ENCODE peak calls at places on chromosomes 7 and 10, in six cellular contexts. One of them, this sample, is unnamed.

GRCh38 chr7:98771519-98772241 is 98.1 kb downstream of the TMEM130 start:
- DNase-seq in B cell: no peak
- DNase-seq in coronary artery: no peak
- DNase-seq in body of pancreas: no peak
- DNase-seq in CD8-positive, alpha-beta T cell: no peak
- DNase-seq in lower lobe of right lung: no peak
- DNase-seq in this sample: no peak

GRCh38 chr10:4825868-4826787 is at the start of gene AKR1E2:
- DNase-seq in B cell: no peak
- DNase-seq in body of pancreas: peak
- DNase-seq in CD8-positive, alpha-beta T cell: peak
- DNase-seq in coronary artery: peak
- DNase-seq in lower lobe of right lung: peak
- DNase-seq in this sample: peak

GRCh38 chr7:112495820-112496462 is 15.2 kb downstream of the LSMEM1 start:
- DNase-seq in body of pancreas: peak
- DNase-seq in coronary artery: no peak
- DNase-seq in CD8-positive, alpha-beta T cell: peak
- DNase-seq in lower lobe of right lung: no peak
- DNase-seq in B cell: no peak
- DNase-seq in this sample: no peak

GRCh38 chr10:98376485-98376884 is 38.5 kb downstream of the PYROXD2 start:
- DNase-seq in CD8-positive, alpha-beta T cell: no peak
- DNase-seq in body of pancreas: no peak
- DNase-seq in B cell: no peak
- DNase-seq in coronary artery: no peak
- DNase-seq in lower lobe of right lung: no peak
- DNase-seq in this sample: no peak

GRCh38 chr10:132641966-132642731 is 104.6 kb downstream of the INPP5A start:
- DNase-seq in CD8-positive, alpha-beta T cell: no peak
- DNase-seq in B cell: peak
- DNase-seq in coronary artery: peak
- DNase-seq in body of pancreas: peak
- DNase-seq in lower lobe of right lung: peak
- DNase-seq in this sample: peak

GRCh38 chr7:152891160-152891621 is 131.6 kb downstream of the ACTR3B start:
- DNase-seq in B cell: no peak
- DNase-seq in CD8-positive, alpha-beta T cell: no peak
- DNase-seq in coronary artery: no peak
- DNase-seq in body of pancreas: no peak
- DNase-seq in lower lobe of right lung: no peak
- DNase-seq in this sample: no peak

GRCh38 chr10:117652228-117653169 is 110.0 kb downstream of the EMX2 start:
- DNase-seq in CD8-positive, alpha-beta T cell: no peak
- DNase-seq in lower lobe of right lung: no peak
- DNase-seq in coronary artery: no peak
- DNase-seq in B cell: no peak
- DNase-seq in body of pancreas: no peak
- DNase-seq in this sample: no peak

GRCh38 chr10:79285315-79286185 is 61.7 kb upstream of the PPIF start:
- DNase-seq in CD8-positive, alpha-beta T cell: peak
- DNase-seq in B cell: peak
- DNase-seq in coronary artery: no peak
- DNase-seq in body of pancreas: no peak
- DNase-seq in lower lobe of right lung: no peak
- DNase-seq in this sample: no peak

GRCh38 chr10:101466016-101466912 is 112.3 kb downstream of the BTRC start:
- DNase-seq in body of pancreas: no peak
- DNase-seq in B cell: no peak
- DNase-seq in CD8-positive, alpha-beta T cell: no peak
- DNase-seq in coronary artery: no peak
- DNase-seq in lower lobe of right lung: no peak
- DNase-seq in this sample: no peak

GRCh38 chr10:86339226-86339865 is 27.2 kb downstream of the GRID1 start:
- DNase-seq in CD8-positive, alpha-beta T cell: no peak
- DNase-seq in lower lobe of right lung: peak
- DNase-seq in coronary artery: no peak
- DNase-seq in B cell: no peak
- DNase-seq in body of pancreas: peak
- DNase-seq in this sample: peak

GRCh38 chr10:31017534-31018361 is 13.9 kb downstream of the ZNF438 start:
- DNase-seq in CD8-positive, alpha-beta T cell: no peak
- DNase-seq in coronary artery: no peak
- DNase-seq in lower lobe of right lung: no peak
- DNase-seq in B cell: no peak
- DNase-seq in body of pancreas: no peak
- DNase-seq in this sample: no peak

GRCh38 chr10:130018730-130019185 is 54.7 kb upstream of the EBF3 start:
- DNase-seq in CD8-positive, alpha-beta T cell: peak
- DNase-seq in B cell: no peak
- DNase-seq in lower lobe of right lung: no peak
- DNase-seq in coronary artery: peak
- DNase-seq in body of pancreas: no peak
- DNase-seq in this sample: no peak

GRCh38 chr7:29146082-29146706 is at the start of gene CPVL:
- DNase-seq in lower lobe of right lung: peak
- DNase-seq in coronary artery: no peak
- DNase-seq in B cell: no peak
- DNase-seq in body of pancreas: peak
- DNase-seq in CD8-positive, alpha-beta T cell: no peak
- DNase-seq in this sample: peak

GRCh38 chr10:13271552-13272163 is 28.2 kb downstream of the PHYH start:
- DNase-seq in lower lobe of right lung: no peak
- DNase-seq in B cell: peak
- DNase-seq in coronary artery: peak
- DNase-seq in body of pancreas: peak
- DNase-seq in CD8-positive, alpha-beta T cell: peak
- DNase-seq in this sample: no peak
- TF ChIP-seq CTCF in lower lobe of right lung: peak
- TF ChIP-seq CTCF in B cell: peak
- TF ChIP-seq CTCF in coronary artery: no peak
- TF ChIP-seq CTCF in body of pancreas: no peak
- TF ChIP-seq CTCF in CD8-positive, alpha-beta T cell: no peak
- TF ChIP-seq CTCF in this sample: peak

GRCh38 chr7:44489955-44490350 is 505 bp downstream of the NUDCD3 start:
- DNase-seq in B cell: no peak
- DNase-seq in body of pancreas: peak
- DNase-seq in coronary artery: no peak
- DNase-seq in CD8-positive, alpha-beta T cell: peak
- DNase-seq in lower lobe of right lung: peak
- DNase-seq in this sample: no peak

GRCh38 chr7:44488955-44489354 is 1.5 kb downstream of the NUDCD3 start:
- DNase-seq in lower lobe of right lung: no peak
- DNase-seq in coronary artery: no peak
- DNase-seq in body of pancreas: no peak
- DNase-seq in CD8-positive, alpha-beta T cell: no peak
- DNase-seq in B cell: no peak
- DNase-seq in this sample: no peak

GRCh38 chr7:44486693-44487092 is 3.8 kb downstream of the NUDCD3 start:
- DNase-seq in coronary artery: no peak
- DNase-seq in B cell: no peak
- DNase-seq in CD8-positive, alpha-beta T cell: no peak
- DNase-seq in lower lobe of right lung: no peak
- DNase-seq in body of pancreas: peak
- DNase-seq in this sample: no peak

GRCh38 chr7:44491229-44491628 is 771 bp upstream of the NUDCD3 start:
- DNase-seq in coronary artery: no peak
- DNase-seq in body of pancreas: no peak
- DNase-seq in CD8-positive, alpha-beta T cell: no peak
- DNase-seq in lower lobe of right lung: no peak
- DNase-seq in B cell: no peak
- DNase-seq in this sample: no peak

DNA sequence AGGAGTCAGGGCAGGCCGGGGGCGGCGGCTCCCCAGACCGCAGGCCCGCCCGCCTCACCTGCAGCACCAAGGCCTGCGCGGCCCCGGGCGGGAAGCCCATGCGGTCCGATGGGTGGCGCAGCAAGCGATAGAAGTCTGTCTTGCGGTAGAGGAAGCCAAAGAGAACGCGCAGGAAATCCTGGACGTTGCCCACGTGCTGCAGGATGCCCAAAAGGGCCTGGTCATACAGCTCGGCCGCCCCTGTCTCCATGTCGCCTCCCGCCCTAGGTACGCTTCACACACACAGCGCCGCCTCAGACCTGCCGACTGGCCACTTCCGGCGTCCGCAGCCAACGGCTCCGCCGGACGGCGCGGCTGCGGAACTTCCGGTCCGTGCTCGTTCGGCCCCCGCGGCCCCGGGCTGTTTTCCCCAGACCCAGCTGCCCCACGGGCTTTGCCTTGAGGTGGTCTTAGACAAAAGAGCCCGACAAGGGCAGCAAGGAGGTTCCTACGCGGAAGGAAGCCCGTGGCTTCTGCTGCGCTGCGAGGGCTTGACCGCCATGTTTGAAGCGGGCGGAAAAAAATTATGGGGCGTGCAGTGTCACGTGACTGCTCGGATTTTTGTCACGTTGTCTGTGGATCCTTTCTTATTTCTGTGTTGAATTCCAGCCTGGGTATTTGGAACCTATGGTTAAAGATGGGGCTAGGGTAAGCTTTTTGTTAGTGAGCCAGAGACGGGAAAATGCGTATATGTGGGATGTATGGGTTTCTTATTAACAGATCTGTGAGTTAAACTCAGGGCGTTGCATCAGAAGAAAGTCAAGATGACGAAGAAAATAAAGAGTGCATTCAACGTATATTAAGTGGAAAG is at the start of gene NUDCD3:
- DNase-seq in CD8-positive, alpha-beta T cell: peak
- DNase-seq in coronary artery: peak
- DNase-seq in body of pancreas: peak
- DNase-seq in lower lobe of right lung: peak
- DNase-seq in B cell: peak
- DNase-seq in this sample: peak
- TF ChIP-seq CTCF in CD8-positive, alpha-beta T cell: no peak
- TF ChIP-seq CTCF in coronary artery: no peak
- TF ChIP-seq CTCF in body of pancreas: no peak
- TF ChIP-seq CTCF in lower lobe of right lung: peak
- TF ChIP-seq CTCF in B cell: peak
- TF ChIP-seq CTCF in this sample: no peak

DNA sequence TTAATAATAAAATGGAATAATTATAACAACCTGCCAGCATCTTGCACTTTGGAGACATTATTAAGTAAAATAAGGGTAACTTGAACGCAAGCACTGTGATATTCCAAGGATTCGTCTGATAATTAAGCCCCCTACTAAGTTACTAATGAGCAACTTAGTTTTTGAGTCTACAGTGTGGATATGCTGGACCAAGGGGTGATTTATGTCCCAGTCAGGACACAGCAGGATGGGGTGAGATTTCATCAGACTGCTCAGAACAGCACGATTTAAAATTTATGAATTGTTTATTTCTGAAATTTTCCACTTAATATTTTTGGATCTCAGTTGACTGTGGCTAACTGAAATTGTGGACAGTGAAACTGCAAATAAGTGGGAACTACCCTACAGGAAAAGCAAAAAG is 182.8 kb upstream of the PHF14 start:
- DNase-seq in lower lobe of right lung: no peak
- DNase-seq in CD8-positive, alpha-beta T cell: no peak
- DNase-seq in coronary artery: no peak
- DNase-seq in B cell: no peak
- DNase-seq in body of pancreas: no peak
- DNase-seq in this sample: no peak
- TF ChIP-seq CTCF in lower lobe of right lung: no peak
- TF ChIP-seq CTCF in CD8-positive, alpha-beta T cell: no peak
- TF ChIP-seq CTCF in coronary artery: no peak
- TF ChIP-seq CTCF in B cell: no peak
- TF ChIP-seq CTCF in body of pancreas: no peak
- TF ChIP-seq CTCF in this sample: no peak

GRCh38 chr10:113062977-113063967 is 113.2 kb downstream of the TCF7L2 start:
- DNase-seq in B cell: no peak
- DNase-seq in CD8-positive, alpha-beta T cell: no peak
- DNase-seq in lower lobe of right lung: no peak
- DNase-seq in body of pancreas: no peak
- DNase-seq in coronary artery: no peak
- DNase-seq in this sample: no peak
- TF ChIP-seq CTCF in B cell: no peak
- TF ChIP-seq CTCF in CD8-positive, alpha-beta T cell: no peak
- TF ChIP-seq CTCF in lower lobe of right lung: no peak
- TF ChIP-seq CTCF in body of pancreas: no peak
- TF ChIP-seq CTCF in coronary artery: no peak
- TF ChIP-seq CTCF in this sample: no peak

GRCh38 chr7:36507868-36508440 is 118.3 kb downstream of the ANLN start:
- DNase-seq in lower lobe of right lung: no peak
- DNase-seq in body of pancreas: no peak
- DNase-seq in coronary artery: no peak
- DNase-seq in B cell: no peak
- DNase-seq in CD8-positive, alpha-beta T cell: no peak
- DNase-seq in this sample: no peak

GRCh38 chr7:36506820-36507219 is 117.2 kb downstream of the ANLN start:
- DNase-seq in coronary artery: no peak
- DNase-seq in body of pancreas: no peak
- DNase-seq in CD8-positive, alpha-beta T cell: no peak
- DNase-seq in B cell: no peak
- DNase-seq in lower lobe of right lung: no peak
- DNase-seq in this sample: no peak

GRCh38 chr7:36512607-36513006 is 122.9 kb downstream of the ANLN start:
- DNase-seq in body of pancreas: no peak
- DNase-seq in CD8-positive, alpha-beta T cell: no peak
- DNase-seq in lower lobe of right lung: no peak
- DNase-seq in coronary artery: no peak
- DNase-seq in B cell: no peak
- DNase-seq in this sample: no peak

GRCh38 chr7:36513393-36513792 is 123.7 kb downstream of the ANLN start:
- DNase-seq in coronary artery: no peak
- DNase-seq in lower lobe of right lung: no peak
- DNase-seq in B cell: no peak
- DNase-seq in body of pancreas: no peak
- DNase-seq in CD8-positive, alpha-beta T cell: no peak
- DNase-seq in this sample: no peak

GRCh38 chr7:36509962-36510361 is 120.3 kb downstream of the ANLN start:
- DNase-seq in B cell: no peak
- DNase-seq in lower lobe of right lung: no peak
- DNase-seq in body of pancreas: no peak
- DNase-seq in CD8-positive, alpha-beta T cell: no peak
- DNase-seq in coronary artery: no peak
- DNase-seq in this sample: no peak
- TF ChIP-seq CTCF in B cell: no peak
- TF ChIP-seq CTCF in lower lobe of right lung: no peak
- TF ChIP-seq CTCF in body of pancreas: no peak
- TF ChIP-seq CTCF in CD8-positive, alpha-beta T cell: no peak
- TF ChIP-seq CTCF in coronary artery: no peak
- TF ChIP-seq CTCF in this sample: no peak

DNA sequence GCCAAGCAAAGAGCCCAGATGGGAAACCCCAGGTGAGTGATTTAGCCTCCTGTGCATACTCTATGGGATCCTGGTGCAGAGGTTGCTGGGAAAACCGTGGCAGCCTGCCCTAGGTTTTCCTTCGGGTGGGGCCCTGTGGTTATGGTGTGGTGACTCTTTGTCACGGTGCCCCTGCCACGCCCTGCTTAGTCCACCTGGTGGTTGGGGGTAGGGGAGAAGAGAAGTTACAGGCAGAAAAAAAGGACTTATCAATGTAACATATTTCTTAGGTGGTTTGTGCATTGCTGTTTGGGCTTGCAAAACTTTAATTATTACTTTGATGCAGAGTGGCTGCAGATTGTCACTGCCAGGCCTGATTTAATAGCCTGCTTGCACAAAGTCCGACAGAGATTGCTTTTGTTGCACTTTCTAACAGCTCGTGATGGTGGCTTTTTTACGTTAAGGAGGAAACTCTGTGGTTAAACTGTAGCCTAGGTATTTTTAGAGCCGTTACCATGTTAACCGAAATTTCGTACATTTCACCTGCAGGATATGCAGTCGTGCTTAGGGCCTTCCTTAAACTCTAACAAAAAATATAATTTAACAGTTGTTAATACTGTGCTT is 197.4 kb downstream of the RNLS start:
- DNase-seq in CD8-positive, alpha-beta T cell: peak
- DNase-seq in body of pancreas: peak
- DNase-seq in lower lobe of right lung: peak
- DNase-seq in B cell: peak
- DNase-seq in coronary artery: no peak
- DNase-seq in this sample: peak
- TF ChIP-seq CTCF in CD8-positive, alpha-beta T cell: no peak
- TF ChIP-seq CTCF in body of pancreas: no peak
- TF ChIP-seq CTCF in lower lobe of right lung: no peak
- TF ChIP-seq CTCF in B cell: no peak
- TF ChIP-seq CTCF in coronary artery: no peak
- TF ChIP-seq CTCF in this sample: no peak

This sample was measured in CD14-positive monocyte.